ENCODE peak calls at places on chromosomes 16 and 17, in five cellular contexts. One of them, this sample, is unnamed.

GRCh38 chr16:86961133-86961720 is 356.0 kb downstream of the C16orf95 start:
- DNase-seq in PC-9: no peak
- DNase-seq in stimulated activated CD8-positive, alpha-beta memory T cell treated with anti-CD3 and anti-CD28 coated beads, Interleukin-12 subunit alpha, Interleukin-12 subunit beta, amount 100 ng/mL, for 4 hours: no peak
- DNase-seq in NCI-H1436: no peak
- DNase-seq in fibroblast of villous mesenchyme: no peak
- DNase-seq in this sample: peak

GRCh38 chr17:47225436-47225858 is 16.3 kb downstream of the MYL4 start:
- DNase-seq in NCI-H1436: no peak
- DNase-seq in PC-9: peak
- DNase-seq in stimulated activated CD8-positive, alpha-beta memory T cell treated with anti-CD3 and anti-CD28 coated beads, Interleukin-12 subunit alpha, Interleukin-12 subunit beta, amount 100 ng/mL, for 4 hours: no peak
- DNase-seq in fibroblast of villous mesenchyme: peak
- DNase-seq in this sample: peak

GRCh38 chr16:17749706-17750105 is 278.9 kb upstream of the XYLT1 start:
- DNase-seq in NCI-H1436: no peak
- DNase-seq in PC-9: no peak
- DNase-seq in stimulated activated CD8-positive, alpha-beta memory T cell treated with anti-CD3 and anti-CD28 coated beads, Interleukin-12 subunit alpha, Interleukin-12 subunit beta, amount 100 ng/mL, for 4 hours: no peak
- DNase-seq in fibroblast of villous mesenchyme: no peak
- DNase-seq in this sample: no peak

GRCh38 chr17:17041018-17041521 is 1.2 kb upstream of the MPRIP start:
- DNase-seq in fibroblast of villous mesenchyme: peak
- DNase-seq in NCI-H1436: no peak
- DNase-seq in stimulated activated CD8-positive, alpha-beta memory T cell treated with anti-CD3 and anti-CD28 coated beads, Interleukin-12 subunit alpha, Interleukin-12 subunit beta, amount 100 ng/mL, for 4 hours: no peak
- DNase-seq in PC-9: no peak
- DNase-seq in this sample: no peak

GRCh38 chr17:36631022-36631421 is 29.6 kb downstream of the MRM1 start:
- DNase-seq in stimulated activated CD8-positive, alpha-beta memory T cell treated with anti-CD3 and anti-CD28 coated beads, Interleukin-12 subunit alpha, Interleukin-12 subunit beta, amount 100 ng/mL, for 4 hours: no peak
- DNase-seq in NCI-H1436: no peak
- DNase-seq in fibroblast of villous mesenchyme: no peak
- DNase-seq in PC-9: no peak
- DNase-seq in this sample: no peak

GRCh38 chr16:89026121-89026612 is 49.2 kb upstream of the CBFA2T3 start:
- DNase-seq in NCI-H1436: no peak
- DNase-seq in fibroblast of villous mesenchyme: no peak
- DNase-seq in PC-9: no peak
- DNase-seq in stimulated activated CD8-positive, alpha-beta memory T cell treated with anti-CD3 and anti-CD28 coated beads, Interleukin-12 subunit alpha, Interleukin-12 subunit beta, amount 100 ng/mL, for 4 hours: peak
- DNase-seq in this sample: peak

GRCh38 chr16:85912271-85912974 is 13.5 kb downstream of the IRF8 start:
- DNase-seq in stimulated activated CD8-positive, alpha-beta memory T cell treated with anti-CD3 and anti-CD28 coated beads, Interleukin-12 subunit alpha, Interleukin-12 subunit beta, amount 100 ng/mL, for 4 hours: no peak
- DNase-seq in PC-9: no peak
- DNase-seq in NCI-H1436: no peak
- DNase-seq in fibroblast of villous mesenchyme: peak
- DNase-seq in this sample: peak

GRCh38 chr16:27703545-27703944 is 153.6 kb downstream of the KATNIP start:
- DNase-seq in stimulated activated CD8-positive, alpha-beta memory T cell treated with anti-CD3 and anti-CD28 coated beads, Interleukin-12 subunit alpha, Interleukin-12 subunit beta, amount 100 ng/mL, for 4 hours: no peak
- DNase-seq in fibroblast of villous mesenchyme: peak
- DNase-seq in PC-9: no peak
- DNase-seq in NCI-H1436: no peak
- DNase-seq in this sample: peak